ENCODE peak calls at places on chromosomes 16 and 17, in seven cellular contexts. L is kidney, U is spleen, T is lower lobe of right lung, D is right lobe of liver, E is testis, X is K562. V is an unnamed sample. For H3K4me1, the result is how much of the 10 kb centered on the place peaks cover.

GRCh38 chr17:82273327-82274133 is at the start of gene CSNK1D:
- DNase-seq in E (peak), T (peak), D (peak), L (peak), X (peak), U (peak), V (peak)

GRCh38 chr17:79026345-79027273 is 2.6 kb downstream of the C1QTNF1 start:
- DNase-seq in X (no peak), T (no peak), L (peak), E (peak), U (peak), D (peak), V (no peak)

GRCh38 chr17:2388020-2388704 is 12.7 kb downstream of the MNT start:
- DNase-seq in E (no peak), D (no peak), U (no peak), L (peak), T (no peak), X (no peak), V (no peak)

GRCh38 chr17:38751144-38751802 is 1.3 kb upstream of the PSMB3 start:
- DNase-seq in L (no peak), U (no peak), T (no peak), E (no peak), D (no peak), X (peak), V (no peak)

GRCh38 chr16:9906218-9906617 is 276.0 kb downstream of the GRIN2A start:
- DNase-seq in X (no peak), T (no peak), E (no peak), L (no peak), D (no peak), U (no peak), V (no peak)

GRCh38 chr16:11481987-11482386 is 104.7 kb downstream of the LITAF start:
- DNase-seq in U (no peak), D (no peak), T (no peak), E (no peak), X (no peak), L (no peak), V (no peak)

GRCh38 chr17:77036136-77036840 is 104.5 kb upstream of the SEC14L1 start:
- DNase-seq in X (no peak), D (no peak), L (no peak), E (no peak), U (no peak), T (no peak), V (no peak)

GRCh38 chr17:64146418-64147109 is 16.6 kb upstream of the ERN1 start:
- DNase-seq in U (peak), D (peak), T (peak), X (peak), L (peak), E (peak), V (peak)

GRCh38 chr16:85751665-85752501 is 987 bp upstream of the C16orf74 start:
- DNase-seq in D (no peak), L (no peak), E (no peak), T (no peak), U (no peak), X (no peak), V (no peak)

GRCh38 chr16:674968-675883 is at the start of gene RHBDL1:
- DNase-seq in X (peak), U (no peak), E (no peak), L (no peak), T (peak), D (no peak), V (no peak)

GRCh38 chr17:78925234-78925633 is at the start of gene TIMP2:
- DNase-seq in D (peak), T (peak), X (peak), L (peak), U (peak), E (peak), V (peak)

GRCh38 chr17:17401271-17401781 is 75.5 kb upstream of the MED9 start:
- DNase-seq in E (peak), D (peak), L (no peak), X (peak), T (no peak), U (no peak), V (no peak)

GRCh38 chr16:648071-648785 is 937 bp upstream of the WDR90 start:
- DNase-seq in T (peak), E (peak), D (peak), U (no peak), X (no peak), L (no peak), V (peak)

GRCh38 chr17:42284020-42284369 is 4.3 kb upstream of the STAT5A start:
- DNase-seq in T (no peak), X (no peak), D (no peak), L (peak), U (no peak), E (peak), V (no peak)

GRCh38 chr17:16617481-16618060 is 36.1 kb downstream of the ZNF624 start:
- DNase-seq in T (no peak), L (no peak), E (peak), U (peak), D (no peak), X (no peak), V (no peak)

GRCh38 chr17:60817187-60817586 is 139.5 kb downstream of the BCAS3 start:
- DNase-seq in U (no peak), X (no peak), D (no peak), T (no peak), E (no peak), L (no peak), V (no peak)

GRCh38 chr17:57309479-57309878 is 53.2 kb downstream of the MSI2 start:
- DNase-seq in X (no peak), L (no peak), T (no peak), D (no peak), U (no peak), E (no peak), V (no peak)

GRCh38 chr16:66832661-66833305 is 2.0 kb upstream of the NAE1 start:
- DNase-seq in L (no peak), T (no peak), D (no peak), X (no peak), E (no peak), U (no peak), V (no peak)

GRCh38 chr16:67336646-67337045 is 10.0 kb downstream of the LRRC36 start:
- DNase-seq in U (no peak), X (no peak), D (no peak), L (no peak), T (no peak), E (no peak), V (no peak)

GRCh38 chr16:11256657-11257130 is 690 bp upstream of the SOCS1 start:
- DNase-seq in E (peak), T (peak), X (peak), U (no peak), L (no peak), D (peak), V (peak)

GRCh38 chr17:77186141-77186604 is 45.4 kb downstream of the SEC14L1 start:
- DNase-seq in L (peak), E (peak), D (no peak), X (no peak), T (no peak), U (no peak), V (no peak)

GRCh38 chr17:61555127-61555531 is 35.9 kb downstream of the NACA2 start:
- DNase-seq in T (no peak), D (no peak), E (no peak), L (no peak), X (no peak), U (no peak), V (no peak)

GRCh38 chr16:66344533-66345145 is 21.9 kb upstream of the CDH5 start:
- DNase-seq in U (peak), E (peak), X (peak), D (no peak), T (no peak), L (no peak), V (no peak)

GRCh38 chr17:42312285-42313130 is 24.2 kb downstream of the STAT5A start:
- DNase-seq in X (peak), T (peak), E (peak), U (peak), L (peak), D (peak), V (peak)

GRCh38 chr16:81315271-81316175 is 761 bp downstream of the GAN start:
- DNase-seq in D (peak), T (peak), E (peak), X (peak), L (peak), U (peak), V (peak)

GRCh38 chr17:64269687-64270649 is 6.9 kb upstream of the TEX2 start:
- DNase-seq in L (no peak), X (no peak), E (no peak), D (no peak), U (no peak), T (no peak), V (no peak)

GRCh38 chr17:16477255-16477654 is 14.7 kb downstream of the LRRC75A start:
- DNase-seq in X (no peak), E (peak), U (no peak), L (no peak), T (no peak), D (no peak), V (no peak)

GRCh38 chr17:17669851-17670232 is 11.4 kb upstream of the RAI1 start:
- DNase-seq in U (no peak), D (no peak), T (no peak), L (no peak), E (no peak), X (no peak), V (no peak)

GRCh38 chr17:72691601-72692000 is 400.9 kb downstream of the SLC39A11 start:
- DNase-seq in L (no peak), U (no peak), X (no peak), T (no peak), E (no peak), D (no peak), V (no peak)
- H3K4me1 ChIP-seq in L (under half), U (under half), X (under half), T (under half), E (under half), D (under half), V (under half)

GRCh38 chr16:51148674-51149228 is 2.3 kb downstream of the SALL1 start:
- DNase-seq in U (no peak), L (no peak), E (no peak), T (no peak), X (no peak), D (no peak), V (no peak)

GRCh38 chr16:51150159-51150893 is 744 bp downstream of the SALL1 start:
- DNase-seq in X (no peak), U (no peak), T (no peak), D (no peak), E (no peak), L (no peak), V (no peak)

GRCh38 chr16:51150894-51151320 is at the start of gene SALL1:
- DNase-seq in X (no peak), E (no peak), U (no peak), D (no peak), L (no peak), T (no peak), V (no peak)

GRCh38 chr16:51149251-51149661 is 1.8 kb downstream of the SALL1 start:
- DNase-seq in U (no peak), E (no peak), T (no peak), L (no peak), D (no peak), X (no peak), V (no peak)

GRCh38 chr16:51149721-51150158 is 1.3 kb downstream of the SALL1 start:
- DNase-seq in E (no peak), U (no peak), D (no peak), L (no peak), T (no peak), X (no peak), V (no peak)
- H3K4me3 ChIP-seq in E (peak), U (no peak), D (peak), L (peak), T (no peak), X (no peak), V (no peak)

DNA sequence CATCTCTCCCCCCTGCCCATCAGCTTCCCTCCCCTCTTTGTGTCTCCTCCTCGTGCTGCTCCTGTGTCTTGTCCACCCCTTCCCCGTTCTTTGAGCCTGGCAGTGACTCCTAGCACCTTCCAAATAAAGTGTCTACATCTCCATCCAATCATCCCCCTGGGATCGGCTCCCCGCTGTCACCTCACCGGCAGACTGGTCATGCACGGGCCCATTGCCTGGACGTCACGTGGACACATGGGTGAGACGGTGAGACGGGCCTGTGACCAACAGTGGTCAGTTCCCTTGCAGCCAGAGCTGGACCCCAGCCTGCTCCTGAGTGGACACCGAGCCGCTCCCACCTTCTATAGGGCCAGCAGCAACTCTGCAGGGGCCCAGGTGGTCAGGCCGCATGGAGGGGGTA is 46.4 kb downstream of the COTL1 start:
- DNase-seq in X (no peak), D (no peak), T (no peak), E (no peak), L (no peak), U (no peak), V (no peak)
- H3K4me1 ChIP-seq in X (under half), D (under half), T (under half), E (under half), L (under half), U (half or more), V (under half)

GRCh38 chr16:22763655-22764054 is 50.3 kb upstream of the HS3ST2 start:
- DNase-seq in L (peak), X (no peak), T (no peak), U (no peak), E (no peak), D (no peak), V (no peak)

GRCh38 chr16:22762486-22762885 is 51.5 kb upstream of the HS3ST2 start:
- DNase-seq in L (no peak), E (no peak), U (no peak), T (no peak), D (no peak), X (no peak), V (no peak)

GRCh38 chr16:22764662-22765302 is 49.2 kb upstream of the HS3ST2 start:
- DNase-seq in T (no peak), U (no peak), L (no peak), D (no peak), X (no peak), E (no peak), V (no peak)
- H3K4me3 ChIP-seq in T (no peak), U (no peak), L (no peak), D (no peak), X (no peak), E (no peak), V (no peak)

GRCh38 chr17:49444384-49444783 is 29.7 kb upstream of the PHB1 start:
- DNase-seq in E (no peak), D (no peak), T (no peak), L (peak), X (no peak), U (no peak), V (no peak)

GRCh38 chr17:49450735-49451134 is 36.1 kb upstream of the PHB1 start:
- DNase-seq in U (no peak), X (no peak), D (no peak), T (no peak), L (no peak), E (no peak), V (no peak)

GRCh38 chr17:49450181-49450580 is 35.5 kb upstream of the PHB1 start:
- DNase-seq in X (no peak), T (no peak), D (no peak), L (no peak), E (no peak), U (no peak), V (no peak)

GRCh38 chr17:49445561-49445960 is 30.9 kb upstream of the PHB1 start:
- DNase-seq in X (no peak), E (no peak), L (peak), T (no peak), U (no peak), D (no peak), V (no peak)

GRCh38 chr17:49447603-49448325 is 33.1 kb upstream of the PHB1 start:
- DNase-seq in U (no peak), X (no peak), L (peak), T (no peak), D (no peak), E (no peak), V (no peak)
- H3K4me1 ChIP-seq in U (under half), X (under half), L (under half), T (under half), D (under half), E (under half), V (under half)

GRCh38 chr17:14299261-14300093 is 1.4 kb upstream of the HS3ST3B1 start:
- DNase-seq in T (peak), E (peak), X (peak), D (peak), U (peak), L (peak), V (no peak)

GRCh38 chr17:14298221-14298994 is 2.5 kb upstream of the HS3ST3B1 start:
- DNase-seq in T (no peak), D (peak), L (peak), E (no peak), U (peak), X (no peak), V (no peak)

GRCh38 chr17:14295676-14296075 is 5.2 kb upstream of the HS3ST3B1 start:
- DNase-seq in U (no peak), E (no peak), X (no peak), L (no peak), D (no peak), T (no peak), V (no peak)

GRCh38 chr17:14296511-14296910 is 4.4 kb upstream of the HS3ST3B1 start:
- DNase-seq in U (no peak), E (no peak), T (no peak), L (no peak), D (no peak), X (no peak), V (no peak)

DNA sequence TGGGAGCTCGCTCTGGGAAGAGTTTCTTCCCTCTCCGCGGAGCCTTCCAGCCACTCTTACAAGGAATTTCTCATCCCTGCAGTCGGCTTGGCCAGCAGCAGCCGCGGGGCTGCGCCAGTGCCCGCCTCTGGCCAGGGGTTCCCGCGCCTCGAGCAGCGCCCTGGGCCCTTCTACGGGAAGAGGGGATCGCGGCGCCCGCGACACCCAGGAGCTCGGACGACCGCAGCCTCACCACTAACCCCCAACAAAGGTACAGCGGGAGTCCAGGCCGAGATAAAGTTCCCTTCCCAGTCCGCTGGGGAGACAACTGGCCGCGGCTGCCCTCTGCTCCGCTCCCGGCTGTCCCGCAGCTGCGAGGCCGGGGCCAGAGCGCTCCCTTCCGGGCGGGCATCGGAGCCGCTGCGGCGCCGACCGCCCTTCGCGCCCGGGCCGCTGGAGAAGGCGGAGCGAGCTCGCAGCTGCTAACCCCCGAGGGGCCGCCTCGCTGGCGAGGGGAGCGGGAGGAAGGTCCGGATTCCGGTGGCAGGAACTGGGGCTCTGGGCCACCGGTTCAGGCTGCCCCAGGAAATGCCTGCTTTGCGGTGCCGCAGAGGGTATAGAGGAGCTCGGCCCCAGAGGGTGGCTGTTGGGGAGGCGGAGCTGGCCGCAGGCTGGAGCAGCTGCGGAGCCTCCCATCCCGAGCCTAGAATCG is 3.6 kb upstream of the HS3ST3B1 start:
- DNase-seq in X (no peak), L (peak), U (peak), E (no peak), D (peak), T (peak), V (no peak)
- H3K4me3 ChIP-seq in X (no peak), L (no peak), U (peak), E (peak), D (peak), T (peak), V (peak)

DNA sequence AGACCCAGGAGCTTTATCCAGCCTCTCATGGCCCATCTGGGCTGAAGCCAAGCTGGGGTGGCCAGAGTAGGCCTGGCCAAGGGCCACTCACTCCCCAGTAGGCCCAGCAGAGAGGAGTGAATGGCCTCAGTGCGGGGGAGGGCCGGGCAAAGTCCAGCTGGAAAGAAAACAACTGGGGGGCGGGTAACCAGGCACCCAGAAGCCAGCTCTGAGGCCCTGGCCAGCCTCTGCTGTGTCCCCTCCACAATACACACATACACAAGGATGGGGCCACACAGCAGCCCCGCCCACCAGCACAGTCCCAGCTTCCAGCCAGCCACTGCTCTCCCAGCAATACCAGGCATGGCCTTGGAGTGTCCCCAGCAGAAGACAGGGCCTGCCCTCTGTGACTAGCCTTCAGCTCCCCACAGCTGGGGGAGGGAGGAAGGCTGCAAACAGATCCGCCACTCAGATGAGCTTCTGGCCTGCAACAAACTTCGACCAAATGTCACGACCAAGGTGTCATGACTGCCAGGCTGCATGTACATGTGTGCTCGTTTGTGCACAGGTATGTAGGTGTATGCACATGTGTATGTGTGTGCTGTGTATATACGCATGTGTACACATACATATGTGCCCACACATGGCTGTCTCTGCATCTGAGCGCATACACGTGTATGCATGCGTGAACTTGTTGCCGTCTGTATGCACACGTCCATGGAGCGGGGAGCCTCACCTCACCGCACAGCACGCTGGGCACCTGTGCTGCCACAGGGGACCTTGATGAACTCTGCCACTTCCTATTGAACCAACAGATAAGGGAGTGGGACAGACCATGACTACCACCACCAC is 5.0 kb downstream of the CARHSP1 start:
- DNase-seq in X (peak), L (peak), D (peak), T (no peak), E (peak), U (no peak), V (no peak)
- H3K4me1 ChIP-seq in X (half or more), L (half or more), D (under half), T (half or more), E (half or more), U (half or more), V (under half)

GRCh38 chr16:2748757-2749455 is 3.5 kb upstream of the SRRM2 start:
- DNase-seq in U (peak), D (no peak), X (no peak), L (peak), E (no peak), T (peak), V (no peak)
- H3K4me3 ChIP-seq in U (no peak), D (no peak), X (no peak), L (no peak), E (no peak), T (no peak), V (no peak)